ENCODE peak calls at places on chromosome 6, in five cellular contexts. F is left lung; H is CD8-positive, alpha-beta T cell; Z is IMR-90; L is spleen. P is an unnamed sample. For H3K9me3, the result is how much of the 10 kb centered on the place peaks cover.

GRCh38 chr6:113182370-113183141 is 674.6 kb upstream of the MARCKS start:
- DNase-seq in F (no peak), H (no peak), Z (peak), L (no peak), P (no peak)

GRCh38 chr6:170366248-170366960 is 59.8 kb downstream of the FAM120B start:
- DNase-seq in F (no peak), H (no peak), Z (no peak), L (no peak), P (no peak)

GRCh38 chr6:165580139-165580538 is 82.9 kb downstream of the PDE10A start:
- DNase-seq in F (no peak), H (no peak), Z (peak), L (no peak), P (no peak)

GRCh38 chr6:134873500-134874388 is 76.2 kb downstream of the ALDH8A1 start:
- DNase-seq in F (no peak), H (peak), Z (no peak), L (no peak), P (peak)

GRCh38 chr6:107318100-107318736 is 141.1 kb downstream of the PDSS2 start:
- DNase-seq in F (no peak), H (no peak), Z (peak), L (peak), P (peak)

GRCh38 chr6:141426400-141426980 is 706.2 kb upstream of the GJE1 start:
- DNase-seq in F (no peak), H (no peak), Z (no peak), L (no peak), P (no peak)

GRCh38 chr6:155120034-155120433 is 124.9 kb downstream of the TIAM2 start:
- DNase-seq in F (no peak), H (no peak), Z (no peak), L (no peak), P (no peak)

GRCh38 chr6:148827421-148827820 is 80.6 kb downstream of the UST start:
- DNase-seq in F (no peak), H (no peak), Z (peak), L (no peak), P (no peak)

GRCh38 chr6:168095171-168095691 is 16.2 kb upstream of the FRMD1 start:
- DNase-seq in F (peak), H (no peak), Z (no peak), L (peak), P (no peak)

GRCh38 chr6:151847064-151847463 is 39.6 kb downstream of the ESR1 start:
- DNase-seq in F (no peak), H (no peak), Z (peak), L (no peak), P (peak)

GRCh38 chr6:44009425-44010321 is 117.6 kb downstream of the MRPL14 start:
- DNase-seq in F (no peak), H (no peak), Z (peak), L (no peak), P (no peak)

GRCh38 chr6:49919261-49919660 is 44.7 kb downstream of the DEFB114 start:
- DNase-seq in F (no peak), H (no peak), Z (no peak), L (no peak), P (no peak)

GRCh38 chr6:135212020-135212806 is 31.1 kb downstream of the MYB start:
- DNase-seq in F (no peak), H (no peak), Z (peak), L (no peak), P (no peak)

GRCh38 chr6:132931937-132932336 is 117.6 kb downstream of the RPS12 start:
- DNase-seq in F (no peak), H (no peak), Z (peak), L (no peak), P (no peak)

GRCh38 chr6:75301537-75301936 is 16.9 kb upstream of the TMEM30A start:
- DNase-seq in F (no peak), H (no peak), Z (no peak), L (no peak), P (no peak)

GRCh38 chr6:4265740-4266139 is 130.4 kb upstream of the ECI2 start:
- DNase-seq in F (no peak), H (no peak), Z (no peak), L (no peak), P (no peak)

GRCh38 chr6:105798057-105798456 is 288.1 kb upstream of the PRDM1 start:
- DNase-seq in F (no peak), H (no peak), Z (peak), L (no peak), P (no peak)

GRCh38 chr6:11815231-11815630 is 36.6 kb upstream of the ADTRP start:
- DNase-seq in F (no peak), H (no peak), Z (peak), L (no peak), P (no peak)

GRCh38 chr6:28124350-28124970 is at the start of gene ZSCAN16:
- DNase-seq in F (peak), H (peak), Z (peak), L (peak), P (peak)

GRCh38 chr6:27293436-27294152 is 18.5 kb downstream of the POM121L2 start:
- DNase-seq in F (no peak), H (no peak), Z (peak), L (no peak), P (no peak)

GRCh38 chr6:82030761-82031160 is 216.8 kb downstream of the IBTK start:
- DNase-seq in F (no peak), H (no peak), Z (no peak), L (no peak), P (no peak)

DNA sequence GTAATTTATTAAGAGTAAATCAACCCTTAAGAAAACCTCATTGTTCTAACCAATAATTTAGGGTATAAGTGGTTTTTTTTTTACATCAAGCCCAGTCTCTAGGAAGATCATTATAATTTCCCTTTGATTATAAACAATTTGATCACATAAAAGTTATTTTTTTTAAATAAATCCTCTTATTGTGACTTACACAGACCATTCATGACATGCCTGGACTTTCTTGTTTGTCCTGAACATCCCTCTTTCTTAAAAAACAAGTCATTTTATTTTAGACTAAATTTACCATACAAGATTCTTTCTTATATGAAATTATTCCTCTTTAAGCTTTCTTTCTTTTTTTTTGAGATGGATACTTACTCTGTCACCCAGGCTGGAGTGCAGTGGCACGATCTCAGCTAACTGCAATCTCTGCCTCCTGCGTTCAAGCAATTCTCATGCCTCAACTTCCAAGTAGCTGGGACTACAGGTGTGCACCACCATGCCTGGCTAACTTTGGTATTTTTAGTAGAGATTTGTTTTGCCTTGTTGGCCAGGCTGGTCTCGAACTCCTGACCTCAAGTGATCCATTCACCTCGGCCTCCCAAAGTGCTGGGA is 53.6 kb upstream of the AGPAT4 start:
- DNase-seq in F (no peak), H (no peak), Z (no peak), L (no peak), P (peak)
- H3K9me3 ChIP-seq in F (under half), H (under half), Z (under half), L (under half), P (under half)

GRCh38 chr6:37204014-37204751 is 34.2 kb downstream of the PIM1 start:
- DNase-seq in F (no peak), H (no peak), Z (peak), L (no peak), P (no peak)

GRCh38 chr6:37206674-37207073 is 36.7 kb downstream of the PIM1 start:
- DNase-seq in F (no peak), H (no peak), Z (no peak), L (no peak), P (no peak)

GRCh38 chr6:37202788-37203491 is 33.0 kb downstream of the PIM1 start:
- DNase-seq in F (no peak), H (no peak), Z (no peak), L (no peak), P (no peak)

GRCh38 chr6:37205997-37206340 is 36.0 kb downstream of the PIM1 start:
- DNase-seq in F (no peak), H (no peak), Z (no peak), L (no peak), P (no peak)

DNA sequence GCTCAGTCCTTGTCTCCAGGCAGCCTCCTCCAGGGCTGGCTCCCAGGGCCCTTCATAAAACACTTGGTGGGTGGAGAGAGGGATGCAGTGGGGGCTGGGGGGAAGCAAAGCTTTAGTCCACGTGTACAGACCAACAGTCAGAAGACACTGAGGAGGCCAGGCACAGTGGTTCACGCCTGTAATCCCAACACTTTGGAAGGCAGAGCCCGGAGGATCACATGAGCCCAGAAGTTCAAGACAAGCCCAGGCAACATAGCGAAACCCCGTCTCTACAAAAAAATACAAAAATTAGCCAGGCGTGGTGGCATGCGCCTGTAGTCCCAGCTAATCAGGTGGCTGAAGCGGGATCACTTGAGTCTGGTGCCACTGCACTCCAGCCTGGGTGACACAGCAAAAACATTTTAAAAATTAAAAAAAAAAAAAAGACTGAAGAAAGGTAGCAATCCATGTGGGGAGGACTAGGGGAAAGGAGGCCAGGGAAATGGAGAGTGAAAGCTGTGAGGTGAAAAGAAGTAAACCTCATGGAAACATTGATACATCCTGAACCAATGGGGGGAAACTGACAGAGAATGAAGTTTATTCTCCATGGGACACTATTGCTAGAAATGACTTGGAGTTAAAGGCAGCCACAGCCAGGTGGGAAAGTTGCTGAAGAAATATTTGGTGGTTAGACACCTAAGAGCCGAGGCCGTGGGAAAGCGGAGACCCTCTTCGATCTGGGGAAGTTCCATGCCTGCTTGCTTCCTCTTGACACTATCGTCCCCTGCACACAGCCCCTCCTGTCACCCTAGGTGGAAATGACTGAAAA is 35.4 kb downstream of the PIM1 start:
- DNase-seq in F (no peak), H (no peak), Z (no peak), L (no peak), P (no peak)
- H3K27ac ChIP-seq in F (peak), H (no peak), Z (no peak), L (peak), P (no peak)

GRCh38 chr6:166987448-166987847 is 11.7 kb upstream of the CEP43 start:
- DNase-seq in F (no peak), H (no peak), Z (no peak), L (no peak), P (no peak)

GRCh38 chr6:166987930-166988329 is 11.3 kb upstream of the CEP43 start:
- DNase-seq in F (no peak), H (no peak), Z (no peak), L (no peak), P (no peak)

GRCh38 chr6:166988674-166989201 is 10.5 kb upstream of the CEP43 start:
- DNase-seq in F (no peak), H (no peak), Z (no peak), L (no peak), P (no peak)

GRCh38 chr6:166989427-166990034 is 9.7 kb upstream of the CEP43 start:
- DNase-seq in F (no peak), H (no peak), Z (peak), L (no peak), P (peak)
- TF ChIP-seq CTCF in F (peak), H (peak), Z (peak), L (peak), P (peak)

GRCh38 chr6:74166849-74167248 is 470.8 kb downstream of the CD109 start:
- DNase-seq in F (no peak), H (no peak), Z (peak), L (no peak), P (no peak)

DNA sequence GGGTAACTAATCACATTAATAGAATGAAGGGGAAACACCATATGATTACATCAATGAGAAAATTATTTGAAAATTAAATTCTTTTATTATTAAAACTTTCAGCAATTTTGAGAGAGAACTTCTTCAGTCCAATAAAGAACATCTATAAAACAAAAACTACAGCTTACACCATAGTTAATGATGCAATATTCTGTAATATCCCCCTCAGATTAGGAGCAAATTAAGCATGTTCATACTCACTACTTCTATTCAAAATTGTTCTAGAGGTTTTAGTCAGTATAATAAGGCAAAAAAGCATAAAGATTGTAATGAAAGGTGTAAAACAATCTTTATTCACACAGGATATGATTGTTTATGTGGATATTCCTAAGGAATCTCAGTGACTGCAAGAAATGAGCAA is 465.4 kb downstream of the CD109 start:
- DNase-seq in F (no peak), H (no peak), Z (peak), L (no peak), P (no peak)
- H3K9me3 ChIP-seq in F (under half), H (under half), Z (under half), L (under half), P (under half)

P was measured in OCI-LY7.